ENCODE peak calls at places on chromosome 1, in eight cellular contexts. One of them, this sample, is unnamed.

GRCh38 chr1:115781830-115782229 is 13.3 kb upstream of the CASQ2 start:
- DNase-seq in osteocyte: no peak
- DNase-seq in heart right ventricle: no peak
- DNase-seq in glutamatergic neuron: no peak
- DNase-seq in cardiac fibroblast: no peak
- DNase-seq in IMR-90: no peak
- DNase-seq in choroid plexus epithelial cell: no peak
- DNase-seq in mammary epithelial cell: no peak
- DNase-seq in this sample: no peak

GRCh38 chr1:116986531-116987255 is 14.9 kb upstream of the CD101 start:
- DNase-seq in choroid plexus epithelial cell: no peak
- DNase-seq in glutamatergic neuron: no peak
- DNase-seq in mammary epithelial cell: no peak
- DNase-seq in IMR-90: no peak
- DNase-seq in cardiac fibroblast: no peak
- DNase-seq in osteocyte: no peak
- DNase-seq in heart right ventricle: no peak
- DNase-seq in this sample: no peak

GRCh38 chr1:19435851-19436465 is 49.4 kb downstream of the CAPZB start:
- DNase-seq in choroid plexus epithelial cell: peak; percentile 76
- DNase-seq in osteocyte: no peak
- DNase-seq in IMR-90: peak; percentile 71
- DNase-seq in glutamatergic neuron: no peak
- DNase-seq in heart right ventricle: no peak
- DNase-seq in mammary epithelial cell: no peak
- DNase-seq in cardiac fibroblast: peak; percentile 84
- DNase-seq in this sample: no peak

GRCh38 chr1:66981679-66982078 is 56.9 kb downstream of the MIER1 start:
- DNase-seq in cardiac fibroblast: peak; percentile 53
- DNase-seq in choroid plexus epithelial cell: peak; percentile 46
- DNase-seq in mammary epithelial cell: peak; percentile 24
- DNase-seq in osteocyte: no peak
- DNase-seq in heart right ventricle: peak; percentile 48
- DNase-seq in glutamatergic neuron: no peak
- DNase-seq in IMR-90: peak; percentile 18
- DNase-seq in this sample: no peak

GRCh38 chr1:208614610-208615009 is 370.4 kb upstream of the PLXNA2 start:
- DNase-seq in cardiac fibroblast: no peak
- DNase-seq in heart right ventricle: no peak
- DNase-seq in mammary epithelial cell: no peak
- DNase-seq in osteocyte: no peak
- DNase-seq in choroid plexus epithelial cell: no peak
- DNase-seq in glutamatergic neuron: no peak
- DNase-seq in IMR-90: no peak
- DNase-seq in this sample: no peak

GRCh38 chr1:223811634-223812101 is 34.1 kb downstream of the TP53BP2 start:
- DNase-seq in IMR-90: peak; percentile 49
- DNase-seq in mammary epithelial cell: peak; percentile 27
- DNase-seq in heart right ventricle: no peak
- DNase-seq in choroid plexus epithelial cell: peak; percentile 72
- DNase-seq in glutamatergic neuron: no peak
- DNase-seq in cardiac fibroblast: peak; percentile 70
- DNase-seq in osteocyte: no peak
- DNase-seq in this sample: no peak

GRCh38 chr1:198267921-198268320 is 111.1 kb downstream of the NEK7 start:
- DNase-seq in glutamatergic neuron: no peak
- DNase-seq in IMR-90: peak; percentile 86
- DNase-seq in choroid plexus epithelial cell: peak; percentile 88
- DNase-seq in osteocyte: no peak
- DNase-seq in cardiac fibroblast: peak; percentile 88
- DNase-seq in mammary epithelial cell: peak; percentile 46
- DNase-seq in heart right ventricle: no peak
- DNase-seq in this sample: no peak

GRCh38 chr1:202281316-202282016 is 60.3 kb downstream of the UBE2T start:
- DNase-seq in heart right ventricle: no peak
- DNase-seq in glutamatergic neuron: no peak
- DNase-seq in IMR-90: peak; percentile 81
- DNase-seq in choroid plexus epithelial cell: peak; percentile 72
- DNase-seq in osteocyte: no peak
- DNase-seq in cardiac fibroblast: peak; percentile 84
- DNase-seq in mammary epithelial cell: no peak
- DNase-seq in this sample: no peak

GRCh38 chr1:202662081-202662480 is 48.2 kb downstream of the SYT2 start:
- DNase-seq in choroid plexus epithelial cell: no peak
- DNase-seq in IMR-90: no peak
- DNase-seq in heart right ventricle: no peak
- DNase-seq in mammary epithelial cell: no peak
- DNase-seq in osteocyte: no peak
- DNase-seq in cardiac fibroblast: no peak
- DNase-seq in glutamatergic neuron: no peak
- DNase-seq in this sample: no peak

GRCh38 chr1:38207275-38207674 is 160.7 kb upstream of the POU3F1 start:
- DNase-seq in osteocyte: no peak
- DNase-seq in mammary epithelial cell: no peak
- DNase-seq in glutamatergic neuron: no peak
- DNase-seq in heart right ventricle: no peak
- DNase-seq in cardiac fibroblast: no peak
- DNase-seq in IMR-90: no peak
- DNase-seq in choroid plexus epithelial cell: no peak
- DNase-seq in this sample: no peak

GRCh38 chr1:154831470-154831869 is 38.6 kb downstream of the KCNN3 start:
- DNase-seq in osteocyte: no peak
- DNase-seq in heart right ventricle: peak; percentile 26
- DNase-seq in choroid plexus epithelial cell: peak; percentile 5
- DNase-seq in glutamatergic neuron: no peak
- DNase-seq in IMR-90: no peak
- DNase-seq in cardiac fibroblast: peak; percentile 31
- DNase-seq in mammary epithelial cell: no peak
- DNase-seq in this sample: no peak

GRCh38 chr1:204589409-204590038 is 73.3 kb downstream of the MDM4 start:
- DNase-seq in IMR-90: peak; percentile 16
- DNase-seq in heart right ventricle: no peak
- DNase-seq in osteocyte: no peak
- DNase-seq in cardiac fibroblast: no peak
- DNase-seq in mammary epithelial cell: no peak
- DNase-seq in choroid plexus epithelial cell: no peak
- DNase-seq in glutamatergic neuron: no peak
- DNase-seq in this sample: no peak

GRCh38 chr1:185156321-185156853 is 366 bp downstream of the TRMT1L start:
- DNase-seq in osteocyte: no peak
- DNase-seq in glutamatergic neuron: no peak
- DNase-seq in mammary epithelial cell: no peak
- DNase-seq in IMR-90: no peak
- DNase-seq in cardiac fibroblast: no peak
- DNase-seq in heart right ventricle: no peak
- DNase-seq in choroid plexus epithelial cell: no peak
- DNase-seq in this sample: peak; percentile 75

GRCh38 chr1:5638582-5638981 is 353.6 kb downstream of the NPHP4 start:
- DNase-seq in cardiac fibroblast: no peak
- DNase-seq in choroid plexus epithelial cell: no peak
- DNase-seq in osteocyte: no peak
- DNase-seq in IMR-90: no peak
- DNase-seq in mammary epithelial cell: no peak
- DNase-seq in heart right ventricle: no peak
- DNase-seq in glutamatergic neuron: no peak
- DNase-seq in this sample: no peak

GRCh38 chr1:188350104-188350503 is 1521.4 kb downstream of the PLA2G4A start:
- DNase-seq in choroid plexus epithelial cell: no peak
- DNase-seq in IMR-90: no peak
- DNase-seq in cardiac fibroblast: no peak
- DNase-seq in osteocyte: no peak
- DNase-seq in mammary epithelial cell: peak; percentile 41
- DNase-seq in heart right ventricle: no peak
- DNase-seq in glutamatergic neuron: no peak
- DNase-seq in this sample: no peak

GRCh38 chr1:183218039-183218618 is 32.1 kb downstream of the LAMC2 start:
- DNase-seq in glutamatergic neuron: peak; percentile 58
- DNase-seq in choroid plexus epithelial cell: no peak
- DNase-seq in IMR-90: peak; percentile 11
- DNase-seq in mammary epithelial cell: no peak
- DNase-seq in heart right ventricle: peak; percentile 33
- DNase-seq in cardiac fibroblast: no peak
- DNase-seq in osteocyte: no peak
- DNase-seq in this sample: no peak

GRCh38 chr1:232806071-232806510 is 875 bp downstream of the MAP10 start:
- DNase-seq in mammary epithelial cell: no peak
- DNase-seq in glutamatergic neuron: no peak
- DNase-seq in heart right ventricle: no peak
- DNase-seq in IMR-90: no peak
- DNase-seq in cardiac fibroblast: no peak
- DNase-seq in choroid plexus epithelial cell: no peak
- DNase-seq in osteocyte: no peak
- DNase-seq in this sample: no peak

GRCh38 chr1:21919520-21919919 is 17.6 kb downstream of the HSPG2 start:
- DNase-seq in heart right ventricle: no peak
- DNase-seq in IMR-90: peak; percentile 86
- DNase-seq in mammary epithelial cell: peak; percentile 78
- DNase-seq in cardiac fibroblast: peak; percentile 87
- DNase-seq in glutamatergic neuron: no peak
- DNase-seq in choroid plexus epithelial cell: peak; percentile 73
- DNase-seq in osteocyte: no peak
- DNase-seq in this sample: no peak

GRCh38 chr1:199590708-199591107 is 436.8 kb upstream of the NR5A2 start:
- DNase-seq in glutamatergic neuron: no peak
- DNase-seq in osteocyte: no peak
- DNase-seq in choroid plexus epithelial cell: no peak
- DNase-seq in mammary epithelial cell: no peak
- DNase-seq in heart right ventricle: no peak
- DNase-seq in cardiac fibroblast: no peak
- DNase-seq in IMR-90: no peak
- DNase-seq in this sample: no peak

DNA sequence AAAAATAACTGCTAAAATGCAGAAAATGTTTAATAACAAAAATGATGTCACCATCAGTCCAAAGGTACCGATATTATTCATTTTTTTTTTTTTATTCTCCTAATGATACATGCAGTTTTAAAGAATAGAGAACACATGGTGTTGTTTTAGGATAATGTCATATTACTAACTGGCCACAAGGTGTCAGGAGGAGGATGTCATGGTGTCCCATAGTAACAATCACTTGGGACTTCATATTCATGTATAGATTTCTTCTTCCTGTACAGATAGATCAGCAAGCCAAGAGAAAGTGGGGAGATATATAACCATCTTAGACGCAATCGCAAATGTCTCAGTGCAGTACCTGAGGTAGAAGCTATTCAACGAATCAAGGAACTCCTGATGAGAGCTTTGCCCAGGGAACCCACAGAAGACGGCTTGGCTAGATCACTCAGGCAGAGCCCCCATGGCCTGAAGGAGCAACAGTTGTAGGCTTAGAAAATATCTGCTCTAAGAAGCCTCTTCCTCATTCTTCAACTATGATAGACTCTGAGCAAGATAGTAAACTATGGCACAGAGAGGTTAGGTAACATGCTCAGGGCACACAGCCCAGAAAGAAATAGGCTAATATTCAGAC is 12.3 kb downstream of the OR2T11 start:
- DNase-seq in osteocyte: no peak
- DNase-seq in glutamatergic neuron: no peak
- DNase-seq in heart right ventricle: no peak
- DNase-seq in IMR-90: peak; percentile 0
- DNase-seq in cardiac fibroblast: peak; percentile 62
- DNase-seq in choroid plexus epithelial cell: peak; percentile 21
- DNase-seq in mammary epithelial cell: peak; percentile 11
- DNase-seq in this sample: no peak
- TF ChIP-seq CTCF in osteocyte: peak; percentile 51
- TF ChIP-seq CTCF in glutamatergic neuron: no peak
- TF ChIP-seq CTCF in heart right ventricle: peak; percentile 65
- TF ChIP-seq CTCF in IMR-90: peak; percentile 14
- TF ChIP-seq CTCF in cardiac fibroblast: peak; percentile 46
- TF ChIP-seq CTCF in choroid plexus epithelial cell: peak; percentile 23
- TF ChIP-seq CTCF in mammary epithelial cell: peak; percentile 59
- TF ChIP-seq CTCF in this sample: peak; percentile 59

DNA sequence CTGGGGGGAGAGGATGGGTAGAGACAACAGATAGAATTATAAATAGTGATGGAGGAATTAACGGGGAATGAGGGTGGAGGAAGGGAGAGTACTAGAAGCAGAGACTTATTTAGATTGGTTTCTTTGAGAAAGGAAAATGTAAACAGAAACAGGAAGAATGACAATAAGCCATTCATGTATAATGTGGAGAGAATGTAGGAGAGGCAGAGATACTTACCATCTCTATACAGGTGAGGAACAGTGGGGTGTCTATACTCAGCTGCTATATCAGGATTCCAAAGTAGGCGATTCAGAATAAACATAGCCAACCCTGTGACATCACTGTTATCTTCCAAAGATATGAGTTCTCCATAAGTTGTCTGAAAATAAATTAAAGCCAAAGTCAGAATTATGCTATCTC is 16.8 kb downstream of the ASPM start:
- DNase-seq in mammary epithelial cell: no peak
- DNase-seq in cardiac fibroblast: no peak
- DNase-seq in IMR-90: no peak
- DNase-seq in heart right ventricle: no peak
- DNase-seq in osteocyte: no peak
- DNase-seq in choroid plexus epithelial cell: no peak
- DNase-seq in glutamatergic neuron: no peak
- DNase-seq in this sample: no peak
- TF ChIP-seq CTCF in mammary epithelial cell: no peak
- TF ChIP-seq CTCF in cardiac fibroblast: no peak
- TF ChIP-seq CTCF in IMR-90: no peak
- TF ChIP-seq CTCF in heart right ventricle: no peak
- TF ChIP-seq CTCF in osteocyte: no peak
- TF ChIP-seq CTCF in choroid plexus epithelial cell: no peak
- TF ChIP-seq CTCF in glutamatergic neuron: no peak
- TF ChIP-seq CTCF in this sample: no peak

DNA sequence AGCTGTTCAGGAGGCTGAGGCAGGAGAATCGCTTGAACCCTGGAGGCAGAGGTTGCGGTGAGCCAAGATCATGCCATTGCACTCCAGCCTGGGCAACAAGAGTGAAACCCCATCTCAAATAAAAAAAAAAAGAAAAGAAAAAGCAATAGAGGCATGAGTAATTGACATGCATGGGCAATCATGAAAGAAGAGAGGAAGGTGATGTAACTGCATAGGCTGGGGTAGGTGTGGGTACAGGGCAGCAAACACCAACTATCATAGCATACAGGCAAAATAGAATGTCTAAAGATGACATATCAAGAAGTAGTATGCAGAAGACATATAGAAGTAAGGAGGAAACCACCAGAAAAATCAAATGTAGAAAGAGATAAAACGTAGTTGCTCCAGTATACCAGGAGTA is 19.0 kb upstream of the MGST3 start:
- DNase-seq in cardiac fibroblast: no peak
- DNase-seq in IMR-90: no peak
- DNase-seq in osteocyte: no peak
- DNase-seq in heart right ventricle: no peak
- DNase-seq in choroid plexus epithelial cell: no peak
- DNase-seq in glutamatergic neuron: no peak
- DNase-seq in mammary epithelial cell: no peak
- DNase-seq in this sample: no peak
- TF ChIP-seq CTCF in cardiac fibroblast: no peak
- TF ChIP-seq CTCF in IMR-90: no peak
- TF ChIP-seq CTCF in osteocyte: no peak
- TF ChIP-seq CTCF in heart right ventricle: no peak
- TF ChIP-seq CTCF in choroid plexus epithelial cell: no peak
- TF ChIP-seq CTCF in glutamatergic neuron: no peak
- TF ChIP-seq CTCF in mammary epithelial cell: no peak
- TF ChIP-seq CTCF in this sample: no peak

DNA sequence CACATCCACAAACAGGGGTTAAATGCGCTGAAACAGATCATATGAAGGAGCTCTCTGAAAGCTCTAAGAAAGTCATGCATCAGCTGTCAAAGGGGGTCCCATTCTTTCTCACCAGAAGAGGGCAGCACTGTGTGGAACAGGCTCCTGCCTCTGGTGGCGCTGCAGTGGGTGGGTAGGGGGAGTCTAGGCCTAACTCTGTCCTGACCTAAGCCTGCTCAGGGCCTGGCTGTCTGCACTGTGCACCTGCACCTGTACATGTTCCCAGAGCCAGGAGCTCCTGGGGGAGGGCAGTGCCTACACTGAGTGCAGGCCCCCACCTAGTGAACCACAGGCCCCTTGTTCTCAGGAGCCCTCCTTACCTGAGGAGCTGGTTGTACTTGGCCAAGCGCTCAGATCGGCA is 16.0 kb downstream of the ENO1 start:
- DNase-seq in glutamatergic neuron: peak; percentile 68
- DNase-seq in osteocyte: no peak
- DNase-seq in IMR-90: no peak
- DNase-seq in heart right ventricle: no peak
- DNase-seq in mammary epithelial cell: no peak
- DNase-seq in choroid plexus epithelial cell: peak; percentile 44
- DNase-seq in cardiac fibroblast: no peak
- DNase-seq in this sample: no peak
- TF ChIP-seq CTCF in glutamatergic neuron: peak; percentile 70
- TF ChIP-seq CTCF in osteocyte: peak; percentile 69
- TF ChIP-seq CTCF in IMR-90: peak; percentile 51
- TF ChIP-seq CTCF in heart right ventricle: peak; percentile 54
- TF ChIP-seq CTCF in mammary epithelial cell: peak; percentile 52
- TF ChIP-seq CTCF in choroid plexus epithelial cell: peak; percentile 82
- TF ChIP-seq CTCF in cardiac fibroblast: peak; percentile 63
- TF ChIP-seq CTCF in this sample: peak; percentile 77

This sample was measured in type B pancreatic cell.